ENCODE peak calls at places on chromosomes 1 and 21, in six cellular contexts. Z is HepG2, V is HCT116, G is H1, H is SK-N-SH, P is K562. I is an unnamed sample.
A peak's percentile ranks its signal among the peaks of the same experiment; 100 is the strongest.

GRCh38 chr1:160030657-160031367 is 978 bp downstream of the PIGM start:
- DNase-seq in Z (no peak), V (no peak), G (no peak), H (peak; percentile 37), P (no peak), I (peak; percentile 12)

GRCh38 chr1:162899422-162900168 is 38.6 kb upstream of the CCDC190 start:
- DNase-seq in Z (no peak), V (no peak), G (no peak), H (no peak), P (no peak), I (no peak)

GRCh38 chr1:12185036-12185435 is 18.2 kb downstream of the TNFRSF1B start:
- DNase-seq in Z (no peak), V (no peak), G (no peak), H (no peak), P (no peak), I (no peak)

GRCh38 chr1:206631085-206631509 is 4.2 kb upstream of the DYRK3 start:
- DNase-seq in Z (peak; percentile 78), V (peak; percentile 88), G (peak; percentile 68), H (peak; percentile 58), P (peak; percentile 93), I (peak; percentile 91)

GRCh38 chr1:220910021-220910420 is 30.8 kb downstream of the HLX start:
- DNase-seq in Z (no peak), V (no peak), G (no peak), H (no peak), P (no peak), I (no peak)

GRCh38 chr21:41045534-41046268 is 122.3 kb upstream of the BACE2 start:
- DNase-seq in Z (peak; percentile 5), V (no peak), G (peak; percentile 84), H (peak; percentile 43), P (peak; percentile 23), I (peak; percentile 76)

GRCh38 chr1:182669266-182669665 is 15.1 kb downstream of the RGS8 start:
- DNase-seq in Z (no peak), V (no peak), G (no peak), H (no peak), P (no peak), I (no peak)

GRCh38 chr1:184310157-184310819 is 76.5 kb upstream of the C1orf21 start:
- DNase-seq in Z (no peak), V (no peak), G (no peak), H (no peak), P (no peak), I (peak; percentile 27)

GRCh38 chr1:110555807-110556470 is 37.0 kb upstream of the KCNA10 start:
- DNase-seq in Z (no peak), V (no peak), G (no peak), H (peak; percentile 67), P (no peak), I (no peak)

GRCh38 chr1:214700381-214700780 is 97.4 kb downstream of the CENPF start:
- DNase-seq in Z (no peak), V (no peak), G (no peak), H (no peak), P (no peak), I (no peak)

GRCh38 chr1:184160236-184160635 is 108.7 kb downstream of the TSEN15 start:
- DNase-seq in Z (no peak), V (no peak), G (no peak), H (no peak), P (no peak), I (no peak)

GRCh38 chr1:191831572-191831971 is 326.7 kb upstream of the RGS18 start:
- DNase-seq in Z (no peak), V (peak; percentile 45), G (no peak), H (no peak), P (no peak), I (peak; percentile 76)

GRCh38 chr1:93905734-93906133 is 3.5 kb downstream of the GCLM start:
- DNase-seq in Z (peak; percentile 67), V (no peak), G (no peak), H (no peak), P (no peak), I (no peak)

GRCh38 chr1:149977345-149977744 is 33.2 kb downstream of the OTUD7B start:
- DNase-seq in Z (no peak), V (no peak), G (no peak), H (no peak), P (no peak), I (no peak)

GRCh38 chr21:46127239-46128105 is 27.9 kb downstream of the FTCD start:
- DNase-seq in Z (no peak), V (no peak), G (peak; percentile 38), H (no peak), P (no peak), I (no peak)

GRCh38 chr21:20551939-20552338 is 446.3 kb upstream of the NCAM2 start:
- DNase-seq in Z (no peak), V (no peak), G (no peak), H (no peak), P (no peak), I (peak; percentile 29)

GRCh38 chr1:10814954-10815862 is 18.8 kb upstream of the CASZ1 start:
- DNase-seq in Z (peak; percentile 28), V (no peak), G (no peak), H (no peak), P (no peak), I (no peak)

DNA sequence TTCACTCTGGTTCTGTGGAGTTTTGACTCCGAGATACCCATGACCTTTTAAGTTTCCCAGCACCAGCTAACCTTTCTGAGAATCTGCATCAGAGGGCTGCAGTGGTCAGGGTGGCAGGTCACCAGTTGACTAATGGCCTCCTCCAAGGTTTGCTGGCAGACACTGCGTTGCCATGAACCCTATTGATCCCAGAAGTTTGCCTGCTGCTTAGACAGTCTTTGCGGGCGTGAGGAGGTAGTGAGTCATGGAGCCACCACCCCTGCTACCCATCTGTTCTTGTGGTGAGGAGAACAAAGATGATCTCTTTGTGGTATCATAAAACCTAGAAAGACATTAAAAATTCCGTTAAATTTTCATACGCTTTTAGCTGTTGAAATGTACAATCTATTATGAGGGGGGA is 180.4 kb downstream of the FGGY start:
- DNase-seq in Z (no peak), V (peak; percentile 72), G (no peak), H (no peak), P (no peak), I (no peak)
- TF ChIP-seq JUND in Z (no peak), V (peak; percentile 74), G (no peak), H (peak; percentile 40), P (no peak), I (no peak)

GRCh38 chr1:38474738-38475623 is 384.6 kb downstream of the RRAGC start:
- DNase-seq in Z (no peak), V (no peak), G (no peak), H (no peak), P (no peak), I (no peak)
- TF ChIP-seq JUND in Z (no peak), V (no peak), G (no peak), H (no peak), P (no peak), I (no peak)

DNA sequence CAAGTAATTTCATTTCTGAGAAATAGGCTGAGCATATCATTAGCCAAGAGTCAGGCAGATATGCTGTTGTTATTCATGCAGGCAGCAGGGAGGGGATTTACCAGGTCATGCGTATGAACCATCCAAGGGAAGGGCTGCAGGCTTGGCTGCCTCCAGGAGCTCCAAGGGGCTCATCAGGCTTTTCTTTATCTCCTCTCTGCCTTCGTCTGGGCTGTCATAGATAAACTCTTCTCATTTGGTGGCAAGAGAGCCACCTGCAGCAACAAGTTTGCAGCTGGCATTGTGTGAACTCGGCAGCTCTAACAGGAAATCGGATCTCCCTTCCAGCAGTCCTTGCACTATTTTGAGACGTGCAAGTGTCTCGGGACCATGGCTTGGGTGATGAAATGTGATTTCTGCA is 7.5 kb downstream of the CCDC27 start:
- DNase-seq in Z (no peak), V (no peak), G (no peak), H (no peak), P (no peak), I (no peak)
- TF ChIP-seq JUND in Z (no peak), V (no peak), G (no peak), H (no peak), P (no peak), I (no peak)

GRCh38 chr1:76336951-76337371 is 262.4 kb downstream of the ST6GALNAC3 start:
- DNase-seq in Z (no peak), V (no peak), G (no peak), H (peak; percentile 78), P (no peak), I (no peak)

DNA sequence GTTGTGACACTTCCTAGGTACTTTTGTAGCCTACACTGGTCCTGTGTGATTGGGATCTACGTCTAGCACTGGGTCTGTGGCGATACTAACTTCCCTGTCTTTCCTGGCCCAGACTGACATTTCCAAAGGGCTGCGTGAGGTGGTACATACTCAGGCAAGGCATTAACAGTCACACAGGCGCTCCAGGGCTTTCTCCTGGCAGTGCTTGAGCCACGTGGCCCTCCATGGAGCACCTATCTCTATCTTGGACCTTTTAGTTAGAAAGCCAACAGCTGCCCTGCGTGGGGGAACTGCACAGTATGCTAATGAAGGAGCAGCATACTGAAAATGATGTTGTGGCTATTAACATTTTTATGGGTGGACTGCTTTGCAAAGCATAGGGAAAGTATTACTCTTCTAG is 263.2 kb downstream of the ST6GALNAC3 start:
- DNase-seq in Z (no peak), V (no peak), G (no peak), H (peak; percentile 21), P (no peak), I (no peak)
- TF ChIP-seq JUND in Z (no peak), V (no peak), G (no peak), H (no peak), P (no peak), I (no peak)

GRCh38 chr1:78068681-78069283 is 23.0 kb downstream of the GIPC2 start:
- DNase-seq in Z (no peak), V (no peak), G (no peak), H (no peak), P (no peak), I (no peak)
- TF ChIP-seq JUND in Z (no peak), V (no peak), G (no peak), H (no peak), P (no peak), I (no peak)

DNA sequence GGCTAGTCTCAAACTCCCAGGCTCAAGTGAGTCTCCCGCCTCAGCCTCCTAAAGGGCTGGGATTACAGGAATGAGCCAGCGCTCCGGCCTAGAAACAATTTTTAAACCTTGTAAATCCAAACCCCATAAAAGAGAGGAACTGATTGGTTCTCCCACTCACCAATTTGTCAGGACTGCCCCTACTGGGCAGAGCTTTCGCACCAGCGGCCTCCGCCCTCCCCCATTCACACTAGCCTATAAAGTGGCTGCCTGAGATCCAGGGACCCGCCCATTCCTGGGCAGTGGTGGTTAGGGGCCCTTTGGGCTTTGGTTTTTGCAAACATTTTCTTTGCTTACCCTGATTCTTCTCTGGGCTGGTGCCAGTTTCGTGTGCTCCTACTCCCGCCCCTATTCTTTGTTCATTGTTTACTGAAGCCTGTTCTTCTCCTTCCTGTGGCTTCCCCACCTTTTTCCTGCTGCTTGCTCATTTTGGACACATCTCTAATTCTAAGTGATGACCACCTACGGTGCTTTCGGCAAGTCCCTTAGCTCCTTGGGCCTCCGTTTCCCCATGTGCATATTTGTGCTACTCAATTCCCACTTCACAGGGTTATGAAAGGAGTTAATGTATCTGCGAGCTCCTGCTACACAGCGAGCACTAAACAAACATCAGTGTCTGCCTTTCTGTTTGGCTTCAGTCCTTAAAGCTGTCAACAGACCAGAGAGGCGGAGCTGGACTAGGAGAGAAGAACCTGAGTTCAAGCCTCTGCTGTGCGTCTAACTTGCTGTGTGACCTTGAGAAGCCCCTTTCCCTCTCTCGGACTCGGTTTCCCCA is 39.8 kb upstream of the CLIC4 start:
- DNase-seq in Z (peak; percentile 98), V (peak; percentile 81), G (peak; percentile 82), H (peak; percentile 76), P (peak; percentile 92), I (peak; percentile 87)
- TF ChIP-seq JUND in Z (no peak), V (no peak), G (no peak), H (no peak), P (peak; percentile 2), I (no peak)

GRCh38 chr1:39729030-39729429 is 9.7 kb upstream of the PPIE start:
- DNase-seq in Z (no peak), V (no peak), G (no peak), H (no peak), P (no peak), I (no peak)
- TF ChIP-seq JUND in Z (no peak), V (no peak), G (no peak), H (no peak), P (no peak), I (no peak)

I was measured in T47D.